ENCODE peak calls at places on chromosomes 11 and 22, in seven cellular contexts. One of them, this sample, is unnamed.
A peak's percentile ranks its signal among the peaks of the same experiment; 100 is the strongest.

GRCh38 chr22:44309137-44309536 is 3.6 kb downstream of the SHISAL1 start:
- DNase-seq in SJSA1: peak; percentile 87
- DNase-seq in lower lobe of right lung: no peak
- DNase-seq in MG63: peak; percentile 97
- DNase-seq in left lung: peak; percentile 68
- DNase-seq in GM23248: peak; percentile 99
- DNase-seq in mammary epithelial cell: peak; percentile 97
- DNase-seq in this sample: no peak

GRCh38 chr11:92253945-92254344 is 29.3 kb downstream of the FAT3 start:
- DNase-seq in left lung: no peak
- DNase-seq in GM23248: peak; percentile 26
- DNase-seq in SJSA1: no peak
- DNase-seq in mammary epithelial cell: no peak
- DNase-seq in MG63: no peak
- DNase-seq in lower lobe of right lung: no peak
- DNase-seq in this sample: no peak

GRCh38 chr11:130671801-130672700 is 223.6 kb downstream of the ADAMTS15 start:
- DNase-seq in GM23248: peak; percentile 91
- DNase-seq in mammary epithelial cell: peak; percentile 61
- DNase-seq in left lung: no peak
- DNase-seq in lower lobe of right lung: no peak
- DNase-seq in SJSA1: no peak
- DNase-seq in MG63: peak; percentile 89
- DNase-seq in this sample: no peak

GRCh38 chr22:33922268-33922667 is 2.0 kb upstream of the LARGE1 start:
- DNase-seq in SJSA1: peak; percentile 42
- DNase-seq in lower lobe of right lung: no peak
- DNase-seq in left lung: no peak
- DNase-seq in mammary epithelial cell: peak; percentile 27
- DNase-seq in GM23248: peak; percentile 73
- DNase-seq in MG63: peak; percentile 7
- DNase-seq in this sample: no peak

GRCh38 chr22:44362249-44363040 is 49.7 kb upstream of the SHISAL1 start:
- DNase-seq in GM23248: no peak
- DNase-seq in lower lobe of right lung: peak; percentile 5
- DNase-seq in MG63: peak; percentile 65
- DNase-seq in mammary epithelial cell: no peak
- DNase-seq in left lung: peak; percentile 17
- DNase-seq in SJSA1: peak; percentile 73
- DNase-seq in this sample: no peak

GRCh38 chr11:76644591-76644990 is 26.0 kb downstream of the LRRC32 start:
- DNase-seq in SJSA1: no peak
- DNase-seq in MG63: no peak
- DNase-seq in lower lobe of right lung: no peak
- DNase-seq in GM23248: peak; percentile 19
- DNase-seq in left lung: no peak
- DNase-seq in mammary epithelial cell: peak; percentile 78
- DNase-seq in this sample: no peak

GRCh38 chr11:795638-796564 is 2.2 kb downstream of the SLC25A22 start:
- DNase-seq in lower lobe of right lung: peak; percentile 90
- DNase-seq in GM23248: peak; percentile 96
- DNase-seq in SJSA1: peak; percentile 69
- DNase-seq in MG63: peak; percentile 94
- DNase-seq in left lung: peak; percentile 90
- DNase-seq in mammary epithelial cell: peak; percentile 72
- DNase-seq in this sample: no peak

GRCh38 chr11:111811445-111811844 is 45.3 kb upstream of the PPP2R1B start:
- DNase-seq in lower lobe of right lung: no peak
- DNase-seq in left lung: no peak
- DNase-seq in GM23248: no peak
- DNase-seq in MG63: no peak
- DNase-seq in SJSA1: no peak
- DNase-seq in mammary epithelial cell: no peak
- DNase-seq in this sample: no peak

GRCh38 chr22:22388055-22388454 is 120.5 kb downstream of the ZNF280B start:
- DNase-seq in GM23248: no peak
- DNase-seq in SJSA1: no peak
- DNase-seq in left lung: no peak
- DNase-seq in mammary epithelial cell: no peak
- DNase-seq in lower lobe of right lung: no peak
- DNase-seq in MG63: no peak
- DNase-seq in this sample: no peak

GRCh38 chr11:113663567-113663966 is 42.5 kb downstream of the TMPRSS5 start:
- DNase-seq in SJSA1: no peak
- DNase-seq in left lung: no peak
- DNase-seq in mammary epithelial cell: no peak
- DNase-seq in MG63: peak; percentile 10
- DNase-seq in GM23248: peak; percentile 43
- DNase-seq in lower lobe of right lung: no peak
- DNase-seq in this sample: no peak

GRCh38 chr11:1836011-1836945 is 1.5 kb downstream of the SYT8 start:
- DNase-seq in SJSA1: no peak
- DNase-seq in GM23248: no peak
- DNase-seq in left lung: peak; percentile 80
- DNase-seq in lower lobe of right lung: peak; percentile 50
- DNase-seq in mammary epithelial cell: no peak
- DNase-seq in MG63: no peak
- DNase-seq in this sample: no peak

GRCh38 chr22:45488764-45489370 is 13.8 kb upstream of the FBLN1 start:
- DNase-seq in left lung: no peak
- DNase-seq in GM23248: no peak
- DNase-seq in lower lobe of right lung: no peak
- DNase-seq in MG63: no peak
- DNase-seq in mammary epithelial cell: no peak
- DNase-seq in SJSA1: no peak
- DNase-seq in this sample: no peak

GRCh38 chr11:68067991-68068390 is 29.2 kb downstream of the TCIRG1 start:
- DNase-seq in mammary epithelial cell: no peak
- DNase-seq in left lung: no peak
- DNase-seq in SJSA1: no peak
- DNase-seq in MG63: no peak
- DNase-seq in lower lobe of right lung: no peak
- DNase-seq in GM23248: no peak
- DNase-seq in this sample: no peak
- H3K36me3 ChIP-seq in mammary epithelial cell: no peaks in the 10 kb centered on the region
- H3K36me3 ChIP-seq in left lung: peaks cover 4% of the 10 kb centered on the region
- H3K36me3 ChIP-seq in SJSA1: peaks cover 86% of the 10 kb centered on the region
- H3K36me3 ChIP-seq in MG63: peaks cover 9% of the 10 kb centered on the region
- H3K36me3 ChIP-seq in lower lobe of right lung: peaks cover 100% of the 10 kb centered on the region
- H3K36me3 ChIP-seq in GM23248: peaks cover 3% of the 10 kb centered on the region
- H3K36me3 ChIP-seq in this sample: peaks cover 43% of the 10 kb centered on the region

GRCh38 chr11:35039076-35039475 is 99.9 kb upstream of the CD44 start:
- DNase-seq in SJSA1: no peak
- DNase-seq in lower lobe of right lung: no peak
- DNase-seq in MG63: no peak
- DNase-seq in mammary epithelial cell: peak; percentile 68
- DNase-seq in GM23248: peak; percentile 22
- DNase-seq in left lung: no peak
- DNase-seq in this sample: no peak
- H3K9me3 ChIP-seq in SJSA1: no peaks in the 10 kb centered on the region
- H3K9me3 ChIP-seq in lower lobe of right lung: no peaks in the 10 kb centered on the region
- H3K9me3 ChIP-seq in MG63: no peaks in the 10 kb centered on the region
- H3K9me3 ChIP-seq in mammary epithelial cell: no peaks in the 10 kb centered on the region
- H3K9me3 ChIP-seq in GM23248: no peaks in the 10 kb centered on the region
- H3K9me3 ChIP-seq in left lung: no peaks in the 10 kb centered on the region
- H3K9me3 ChIP-seq in this sample: no peaks in the 10 kb centered on the region

GRCh38 chr11:122979103-122979814 is 2.4 kb downstream of the BSX start:
- DNase-seq in MG63: no peak
- DNase-seq in mammary epithelial cell: no peak
- DNase-seq in GM23248: no peak
- DNase-seq in lower lobe of right lung: no peak
- DNase-seq in left lung: no peak
- DNase-seq in SJSA1: no peak
- DNase-seq in this sample: no peak
- H3K4me3 ChIP-seq in MG63: no peak overlapping the region
- H3K4me3 ChIP-seq in mammary epithelial cell: no peak overlapping the region
- H3K4me3 ChIP-seq in GM23248: no peak overlapping the region
- H3K4me3 ChIP-seq in lower lobe of right lung: no peak overlapping the region
- H3K4me3 ChIP-seq in left lung: no peak overlapping the region
- H3K4me3 ChIP-seq in SJSA1: no peak overlapping the region
- H3K4me3 ChIP-seq in this sample: no peak overlapping the region

GRCh38 chr22:42602470-42602869 is 12.2 kb downstream of the POLDIP3 start:
- DNase-seq in SJSA1: no peak
- DNase-seq in MG63: no peak
- DNase-seq in lower lobe of right lung: no peak
- DNase-seq in left lung: no peak
- DNase-seq in GM23248: no peak
- DNase-seq in mammary epithelial cell: no peak
- DNase-seq in this sample: no peak
- H3K36me3 ChIP-seq in SJSA1: peaks cover 90% of the 10 kb centered on the region
- H3K36me3 ChIP-seq in MG63: peaks cover 76% of the 10 kb centered on the region
- H3K36me3 ChIP-seq in lower lobe of right lung: peaks cover 74% of the 10 kb centered on the region
- H3K36me3 ChIP-seq in left lung: no peaks in the 10 kb centered on the region
- H3K36me3 ChIP-seq in GM23248: peaks cover 43% of the 10 kb centered on the region
- H3K36me3 ChIP-seq in mammary epithelial cell: peaks cover 16% of the 10 kb centered on the region
- H3K36me3 ChIP-seq in this sample: peaks cover 21% of the 10 kb centered on the region

GRCh38 chr22:49351761-49352221 is 475.9 kb downstream of the BRD1 start:
- DNase-seq in MG63: no peak
- DNase-seq in left lung: no peak
- DNase-seq in SJSA1: no peak
- DNase-seq in lower lobe of right lung: peak; percentile 30
- DNase-seq in mammary epithelial cell: no peak
- DNase-seq in GM23248: no peak
- DNase-seq in this sample: no peak

GRCh38 chr22:49350441-49351121 is 477.1 kb downstream of the BRD1 start:
- DNase-seq in left lung: peak; percentile 56
- DNase-seq in mammary epithelial cell: no peak
- DNase-seq in SJSA1: no peak
- DNase-seq in MG63: peak; percentile 16
- DNase-seq in lower lobe of right lung: peak; percentile 41
- DNase-seq in GM23248: no peak
- DNase-seq in this sample: no peak

GRCh38 chr22:49354516-49355205 is 473.0 kb downstream of the BRD1 start:
- DNase-seq in MG63: no peak
- DNase-seq in mammary epithelial cell: no peak
- DNase-seq in GM23248: no peak
- DNase-seq in SJSA1: no peak
- DNase-seq in left lung: no peak
- DNase-seq in lower lobe of right lung: peak; percentile 20
- DNase-seq in this sample: no peak

GRCh38 chr22:49353185-49353584 is 474.5 kb downstream of the BRD1 start:
- DNase-seq in left lung: no peak
- DNase-seq in MG63: no peak
- DNase-seq in SJSA1: no peak
- DNase-seq in lower lobe of right lung: peak; percentile 19
- DNase-seq in GM23248: no peak
- DNase-seq in mammary epithelial cell: no peak
- DNase-seq in this sample: no peak

DNA sequence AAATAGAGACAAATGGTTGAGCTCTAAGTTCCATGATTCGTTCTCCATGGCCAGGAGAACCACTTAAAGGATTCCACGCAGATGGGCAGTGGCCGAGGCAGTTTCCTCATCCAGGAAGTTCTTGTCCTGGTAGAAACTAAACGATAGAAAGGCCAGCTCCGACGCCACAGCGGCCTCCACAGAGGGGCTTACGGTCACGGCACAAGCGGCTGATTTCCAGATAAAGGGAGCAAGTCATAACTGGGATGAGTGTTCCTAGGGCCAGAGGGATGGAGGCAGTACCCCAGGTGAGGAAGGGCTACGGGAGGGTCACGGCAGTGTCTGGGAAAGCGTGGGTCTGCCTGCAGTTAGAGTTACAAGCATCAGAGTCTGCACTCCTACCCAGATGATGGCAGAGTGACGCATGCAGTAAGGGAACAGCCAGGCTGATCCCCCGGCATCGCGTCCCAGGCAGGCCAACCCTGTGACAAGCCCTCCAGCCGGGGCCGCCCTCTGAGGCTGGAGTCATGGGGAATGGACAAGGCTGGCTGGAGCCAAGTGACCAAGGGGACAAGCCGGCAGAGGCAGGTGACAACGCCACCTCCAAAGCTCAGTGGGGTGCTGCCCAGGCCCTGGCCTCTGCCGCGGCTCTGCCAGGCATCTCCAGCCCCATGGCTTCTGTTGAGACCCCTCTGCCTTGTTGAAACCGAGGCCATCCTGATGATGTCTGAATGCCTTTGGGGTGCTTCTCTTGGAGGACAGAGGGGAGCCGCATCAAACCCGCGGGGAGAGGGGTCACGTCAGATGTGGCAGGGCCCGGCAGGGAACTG is 475.1 kb downstream of the BRD1 start:
- DNase-seq in lower lobe of right lung: peak; percentile 30
- DNase-seq in left lung: peak; percentile 66
- DNase-seq in mammary epithelial cell: no peak
- DNase-seq in MG63: no peak
- DNase-seq in SJSA1: no peak
- DNase-seq in GM23248: no peak
- DNase-seq in this sample: no peak
- H3K9me3 ChIP-seq in lower lobe of right lung: no peaks in the 10 kb centered on the region
- H3K9me3 ChIP-seq in left lung: no peaks in the 10 kb centered on the region
- H3K9me3 ChIP-seq in mammary epithelial cell: peaks cover 76% of the 10 kb centered on the region
- H3K9me3 ChIP-seq in MG63: no peaks in the 10 kb centered on the region
- H3K9me3 ChIP-seq in SJSA1: peaks cover 17% of the 10 kb centered on the region
- H3K9me3 ChIP-seq in GM23248: no peaks in the 10 kb centered on the region
- H3K9me3 ChIP-seq in this sample: peaks cover 34% of the 10 kb centered on the region

DNA sequence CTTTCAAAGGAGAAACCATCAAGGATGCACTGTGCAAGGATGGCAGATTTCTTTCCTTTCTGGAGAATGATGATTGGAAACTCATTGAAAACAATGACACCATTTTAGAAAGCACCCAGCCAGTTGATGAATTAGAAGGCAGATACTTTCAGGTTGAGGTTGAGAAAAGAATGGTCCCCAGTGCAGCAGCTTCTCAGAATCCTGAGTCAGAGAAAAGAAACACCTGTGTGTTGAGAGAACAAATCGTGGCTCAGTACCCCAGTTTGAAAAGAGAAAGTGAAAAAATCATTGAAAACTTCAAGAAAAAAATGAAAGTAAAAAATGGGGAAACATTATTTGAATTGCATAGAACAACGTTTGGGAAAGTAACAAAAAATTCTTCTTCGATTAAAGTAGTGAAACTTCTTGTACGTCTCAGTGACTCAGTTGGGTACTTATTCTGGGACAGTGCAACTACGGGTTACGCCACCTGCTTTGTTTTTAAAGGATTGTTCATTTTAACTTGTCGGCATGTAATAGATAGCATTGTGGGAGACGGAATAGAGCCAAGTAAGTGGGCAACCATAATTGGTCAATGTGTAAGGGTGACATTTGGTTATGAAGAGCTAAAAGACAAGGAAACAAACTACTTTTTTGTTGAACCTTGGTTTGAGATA is 9.8 kb downstream of the FAM111A start:
- DNase-seq in SJSA1: no peak
- DNase-seq in left lung: no peak
- DNase-seq in mammary epithelial cell: no peak
- DNase-seq in MG63: no peak
- DNase-seq in lower lobe of right lung: no peak
- DNase-seq in GM23248: no peak
- DNase-seq in this sample: no peak
- H3K4me3 ChIP-seq in SJSA1: no peak overlapping the region
- H3K4me3 ChIP-seq in left lung: no peak overlapping the region
- H3K4me3 ChIP-seq in mammary epithelial cell: no peak overlapping the region
- H3K4me3 ChIP-seq in MG63: no peak overlapping the region
- H3K4me3 ChIP-seq in lower lobe of right lung: no peak overlapping the region
- H3K4me3 ChIP-seq in GM23248: no peak overlapping the region
- H3K4me3 ChIP-seq in this sample: no peak overlapping the region

This sample was measured in iPS DF 6.9.